ENCODE peak calls at places on chromosomes 7 and 10, in nine cellular contexts. O, G, P, Z, R, L, N, V and F are unnamed samples.

GRCh38 chr7:337567-337951 is 47.6 kb downstream of the FOXL3 start:
- DNase-seq in L (no peak), V (no peak), P (no peak), R (no peak), N (no peak), Z (no peak), O (no peak), G (no peak), F (no peak)

GRCh38 chr10:68666280-68666760 is 54.7 kb upstream of the CCAR1 start:
- DNase-seq in V (no peak), O (no peak), L (peak), G (peak), Z (peak), N (no peak), R (peak), P (peak), F (no peak)

GRCh38 chr7:137545059-137545730 is 201.7 kb upstream of the PTN start:
- DNase-seq in O (no peak), N (no peak), P (no peak), R (no peak), L (no peak), V (no peak), G (peak), Z (no peak), F (no peak)

GRCh38 chr10:126065751-126066150 is 169.4 kb downstream of the FANK1 start:
- DNase-seq in R (no peak), N (no peak), L (no peak), G (no peak), V (no peak), P (no peak), O (no peak), Z (peak), F (no peak)

GRCh38 chr10:31977440-31978157 is 49.0 kb upstream of the ARHGAP12 start:
- DNase-seq in G (peak), P (peak), L (no peak), N (no peak), O (no peak), Z (peak), R (peak), V (no peak), F (peak)

GRCh38 chr10:69406302-69406811 is 10.4 kb downstream of the TACR2 start:
- DNase-seq in N (no peak), Z (peak), R (no peak), P (no peak), V (no peak), G (no peak), O (no peak), L (no peak), F (no peak)

GRCh38 chr7:100485514-100485913 is 1.8 kb downstream of the NYAP1 start:
- DNase-seq in Z (no peak), L (no peak), V (no peak), N (no peak), O (no peak), P (no peak), R (no peak), G (no peak), F (no peak)

GRCh38 chr7:103149808-103150180 is 895 bp upstream of the NAPEPLD start:
- DNase-seq in N (no peak), Z (no peak), G (no peak), R (no peak), P (no peak), L (no peak), O (no peak), V (no peak), F (no peak)

GRCh38 chr7:136874393-136875032 is 6.1 kb downstream of the CHRM2 start:
- DNase-seq in V (peak), P (no peak), N (no peak), O (no peak), G (peak), L (peak), R (peak), Z (no peak), F (peak)